ENCODE peak calls at places on chromosomes 3 and 15, in four cellular contexts. One of them, this sample, is unnamed. For H3K9me3 and H3K4me1, the result is how much of the 10 kb centered on the place peaks cover.

GRCh38 chr3:11422291-11422690 is 150.1 kb downstream of the ATG7 start:
- DNase-seq in right atrium auricular region: no peak
- DNase-seq in sigmoid colon: no peak
- DNase-seq in CD8-positive, alpha-beta memory T cell: no peak
- DNase-seq in this sample: no peak

GRCh38 chr3:159877924-159878323 is 110.7 kb upstream of the IL12A start:
- DNase-seq in right atrium auricular region: no peak
- DNase-seq in sigmoid colon: no peak
- DNase-seq in CD8-positive, alpha-beta memory T cell: no peak
- DNase-seq in this sample: no peak

GRCh38 chr3:27114684-27115083 is 254.5 kb downstream of the NEK10 start:
- DNase-seq in CD8-positive, alpha-beta memory T cell: no peak
- DNase-seq in sigmoid colon: no peak
- DNase-seq in right atrium auricular region: no peak
- DNase-seq in this sample: no peak

GRCh38 chr3:49076627-49077026 is 17.2 kb downstream of the QRICH1 start:
- DNase-seq in CD8-positive, alpha-beta memory T cell: no peak
- DNase-seq in right atrium auricular region: no peak
- DNase-seq in sigmoid colon: no peak
- DNase-seq in this sample: no peak

GRCh38 chr15:75761446-75762356 is 49.1 kb upstream of the CSPG4 start:
- DNase-seq in CD8-positive, alpha-beta memory T cell: no peak
- DNase-seq in right atrium auricular region: no peak
- DNase-seq in sigmoid colon: no peak
- DNase-seq in this sample: no peak

GRCh38 chr15:29849716-29850115 is 27.4 kb upstream of the TJP1 start:
- DNase-seq in sigmoid colon: no peak
- DNase-seq in right atrium auricular region: no peak
- DNase-seq in CD8-positive, alpha-beta memory T cell: no peak
- DNase-seq in this sample: no peak

GRCh38 chr3:82927309-82928253 is 1166.1 kb upstream of the GBE1 start:
- DNase-seq in CD8-positive, alpha-beta memory T cell: no peak
- DNase-seq in right atrium auricular region: no peak
- DNase-seq in sigmoid colon: no peak
- DNase-seq in this sample: no peak

GRCh38 chr15:60914360-60914759 is 314.7 kb downstream of the RORA start:
- DNase-seq in sigmoid colon: no peak
- DNase-seq in CD8-positive, alpha-beta memory T cell: no peak
- DNase-seq in right atrium auricular region: no peak
- DNase-seq in this sample: no peak

GRCh38 chr3:14523792-14524191 is 16.4 kb downstream of the GRIP2 start:
- DNase-seq in right atrium auricular region: no peak
- DNase-seq in CD8-positive, alpha-beta memory T cell: no peak
- DNase-seq in sigmoid colon: peak
- DNase-seq in this sample: no peak

GRCh38 chr3:859135-859534 is 233.7 kb upstream of the CNTN6 start:
- DNase-seq in CD8-positive, alpha-beta memory T cell: no peak
- DNase-seq in sigmoid colon: no peak
- DNase-seq in right atrium auricular region: no peak
- DNase-seq in this sample: no peak

GRCh38 chr3:182364723-182365650 is 428.3 kb upstream of the ATP11B start:
- DNase-seq in right atrium auricular region: no peak
- DNase-seq in sigmoid colon: peak
- DNase-seq in CD8-positive, alpha-beta memory T cell: no peak
- DNase-seq in this sample: no peak

GRCh38 chr3:194404365-194405140 is 5.5 kb upstream of the GP5 start:
- DNase-seq in sigmoid colon: no peak
- DNase-seq in CD8-positive, alpha-beta memory T cell: no peak
- DNase-seq in right atrium auricular region: no peak
- DNase-seq in this sample: no peak

GRCh38 chr3:25246921-25247320 is 181.1 kb upstream of the RARB start:
- DNase-seq in CD8-positive, alpha-beta memory T cell: no peak
- DNase-seq in right atrium auricular region: no peak
- DNase-seq in sigmoid colon: no peak
- DNase-seq in this sample: no peak

GRCh38 chr3:176214758-176215157 is 982.5 kb downstream of the TBL1XR1 start:
- DNase-seq in right atrium auricular region: no peak
- DNase-seq in sigmoid colon: no peak
- DNase-seq in CD8-positive, alpha-beta memory T cell: no peak
- DNase-seq in this sample: no peak

DNA sequence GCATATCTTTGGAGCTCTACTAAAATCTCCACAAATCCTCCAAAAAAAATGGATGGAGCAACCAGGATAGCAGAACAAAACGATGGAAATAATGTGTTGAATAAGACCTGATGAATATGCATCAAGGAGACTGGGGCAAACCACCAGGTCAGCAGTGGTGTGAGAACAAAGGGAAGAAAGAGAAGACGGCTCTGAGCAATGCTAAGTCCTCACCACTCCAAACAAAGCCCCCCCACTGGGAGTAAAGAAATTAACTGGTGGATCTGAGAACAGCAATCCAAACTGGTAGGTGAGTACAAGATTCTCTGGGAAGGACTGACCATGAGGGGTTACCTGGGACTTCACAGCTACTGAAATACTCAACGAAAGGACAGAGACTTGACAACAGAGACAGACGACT is 977.3 kb downstream of the TBL1XR1 start:
- DNase-seq in sigmoid colon: no peak
- DNase-seq in right atrium auricular region: no peak
- DNase-seq in CD8-positive, alpha-beta memory T cell: no peak
- DNase-seq in this sample: no peak
- H3K9me3 ChIP-seq in sigmoid colon: under half
- H3K9me3 ChIP-seq in right atrium auricular region: under half
- H3K9me3 ChIP-seq in CD8-positive, alpha-beta memory T cell: under half
- H3K9me3 ChIP-seq in this sample: under half

DNA sequence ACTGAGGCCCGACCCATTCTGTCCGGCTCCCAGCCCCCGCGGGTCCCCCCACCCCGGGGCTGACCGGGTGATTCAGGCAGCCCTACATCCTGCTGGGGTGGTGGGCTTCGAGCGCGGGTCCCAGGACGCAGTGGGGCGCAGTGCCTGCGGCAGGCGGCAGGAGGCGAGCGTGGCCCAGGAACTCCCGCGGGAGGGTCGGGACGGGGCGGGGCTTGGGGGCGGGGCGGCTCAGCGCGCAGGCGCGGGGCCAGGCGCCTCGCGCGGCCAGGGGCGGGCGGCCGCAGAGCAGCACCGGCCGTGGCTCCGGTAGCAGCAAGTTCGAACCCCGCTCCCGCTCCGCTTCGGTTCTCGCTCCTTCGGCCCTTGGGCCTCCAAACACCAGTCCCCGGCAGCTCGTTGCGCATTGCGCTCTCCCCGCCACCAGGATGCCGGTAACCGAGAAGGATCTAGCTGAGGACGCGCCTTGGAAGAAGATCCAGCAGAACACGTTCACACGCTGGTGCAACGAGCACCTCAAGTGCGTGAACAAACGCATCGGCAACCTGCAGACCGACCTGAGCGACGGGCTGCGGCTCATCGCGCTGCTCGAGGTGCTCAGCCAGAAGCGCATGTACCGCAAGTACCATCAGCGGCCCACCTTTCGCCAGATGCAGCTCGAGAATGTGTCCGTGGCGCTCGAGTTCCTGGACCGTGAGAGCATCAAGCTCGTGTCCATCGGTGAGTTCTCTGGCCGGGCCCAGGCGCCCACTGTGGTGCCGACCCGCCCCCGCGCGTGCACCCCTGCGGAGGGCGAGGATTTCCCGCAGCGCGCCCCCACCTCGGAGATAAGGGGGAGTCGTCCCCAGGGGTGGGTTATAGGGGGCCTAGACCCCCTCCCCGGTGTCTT is at the start of gene FLNB:
- DNase-seq in sigmoid colon: peak
- DNase-seq in right atrium auricular region: no peak
- DNase-seq in CD8-positive, alpha-beta memory T cell: peak
- DNase-seq in this sample: peak
- H3K4me1 ChIP-seq in sigmoid colon: under half
- H3K4me1 ChIP-seq in right atrium auricular region: under half
- H3K4me1 ChIP-seq in CD8-positive, alpha-beta memory T cell: under half
- H3K4me1 ChIP-seq in this sample: under half

DNA sequence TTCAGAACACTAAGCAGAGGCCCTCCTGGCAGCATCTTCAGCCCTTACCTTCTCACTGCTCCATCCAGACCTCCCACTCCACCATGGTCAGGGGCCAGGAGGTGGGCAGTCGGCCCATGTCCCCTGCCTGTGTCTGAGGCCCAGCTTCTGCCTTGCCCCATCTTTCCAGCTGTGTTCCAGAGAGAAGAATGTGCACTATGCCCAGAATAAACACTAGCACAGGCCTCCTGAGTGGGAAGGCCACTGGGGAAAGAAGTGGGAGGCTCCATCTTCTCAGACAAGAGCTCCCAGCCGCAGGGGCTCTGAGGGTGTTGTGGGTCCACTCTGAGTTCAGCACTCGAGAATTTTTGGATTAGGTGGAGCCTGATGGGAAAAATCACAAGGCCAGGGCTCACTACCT is 44.5 kb downstream of the ADCY5 start:
- DNase-seq in sigmoid colon: no peak
- DNase-seq in CD8-positive, alpha-beta memory T cell: no peak
- DNase-seq in right atrium auricular region: no peak
- DNase-seq in this sample: no peak
- H3K27ac ChIP-seq in sigmoid colon: peak
- H3K27ac ChIP-seq in CD8-positive, alpha-beta memory T cell: no peak
- H3K27ac ChIP-seq in right atrium auricular region: peak
- H3K27ac ChIP-seq in this sample: no peak

GRCh38 chr15:50971542-50971941 is 63.1 kb downstream of the AP4E1 start:
- DNase-seq in right atrium auricular region: no peak
- DNase-seq in CD8-positive, alpha-beta memory T cell: no peak
- DNase-seq in sigmoid colon: no peak
- DNase-seq in this sample: no peak
- H3K9me3 ChIP-seq in right atrium auricular region: under half
- H3K9me3 ChIP-seq in CD8-positive, alpha-beta memory T cell: under half
- H3K9me3 ChIP-seq in sigmoid colon: under half
- H3K9me3 ChIP-seq in this sample: under half

GRCh38 chr15:67106764-67107013 is 41.3 kb downstream of the SMAD3 start:
- DNase-seq in CD8-positive, alpha-beta memory T cell: no peak
- DNase-seq in sigmoid colon: no peak
- DNase-seq in right atrium auricular region: no peak
- DNase-seq in this sample: no peak
- H3K4me1 ChIP-seq in CD8-positive, alpha-beta memory T cell: half or more
- H3K4me1 ChIP-seq in sigmoid colon: half or more
- H3K4me1 ChIP-seq in right atrium auricular region: under half
- H3K4me1 ChIP-seq in this sample: half or more

GRCh38 chr3:50317303-50317702 is 5.2 kb downstream of the HYAL2 start:
- DNase-seq in CD8-positive, alpha-beta memory T cell: no peak
- DNase-seq in sigmoid colon: no peak
- DNase-seq in right atrium auricular region: no peak
- DNase-seq in this sample: no peak

GRCh38 chr3:50318163-50318562 is 4.4 kb downstream of the HYAL2 start:
- DNase-seq in right atrium auricular region: no peak
- DNase-seq in CD8-positive, alpha-beta memory T cell: no peak
- DNase-seq in sigmoid colon: no peak
- DNase-seq in this sample: no peak

GRCh38 chr3:50314816-50315215 is 7.7 kb downstream of the HYAL2 start:
- DNase-seq in CD8-positive, alpha-beta memory T cell: no peak
- DNase-seq in right atrium auricular region: no peak
- DNase-seq in sigmoid colon: no peak
- DNase-seq in this sample: no peak

GRCh38 chr3:50318615-50319014 is 3.9 kb downstream of the HYAL2 start:
- DNase-seq in right atrium auricular region: no peak
- DNase-seq in CD8-positive, alpha-beta memory T cell: no peak
- DNase-seq in sigmoid colon: no peak
- DNase-seq in this sample: no peak

DNA sequence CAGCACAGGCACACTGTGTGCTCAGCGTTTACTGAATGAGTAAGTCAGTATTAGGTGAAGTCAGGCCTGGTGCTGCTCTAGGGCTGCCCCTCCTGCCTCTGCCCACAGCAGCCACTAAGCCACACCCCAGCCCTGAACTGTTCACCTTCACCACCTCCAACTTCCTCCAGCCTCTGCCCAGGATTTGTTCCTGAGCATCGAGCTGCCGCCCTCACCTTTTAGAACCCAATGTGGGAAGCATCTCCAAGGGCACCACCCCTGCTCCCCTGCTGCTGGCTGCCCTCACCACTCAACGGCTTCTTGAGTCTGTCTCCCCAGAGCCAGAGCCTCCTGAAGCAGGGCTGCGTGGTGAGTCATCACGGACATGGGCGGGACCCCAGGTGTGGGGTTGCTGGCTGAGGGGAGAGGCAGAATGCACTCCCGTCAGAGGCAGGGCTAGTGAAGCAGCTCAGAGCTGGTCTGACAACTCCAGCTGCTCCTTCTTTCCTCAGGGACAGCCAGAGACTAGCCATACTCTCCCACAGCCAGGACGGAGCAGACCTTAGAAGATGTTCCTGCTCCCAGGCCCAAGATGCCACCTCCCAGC is 5.8 kb downstream of the HYAL2 start:
- DNase-seq in sigmoid colon: no peak
- DNase-seq in CD8-positive, alpha-beta memory T cell: peak
- DNase-seq in right atrium auricular region: no peak
- DNase-seq in this sample: no peak
- H3K27ac ChIP-seq in sigmoid colon: peak
- H3K27ac ChIP-seq in CD8-positive, alpha-beta memory T cell: peak
- H3K27ac ChIP-seq in right atrium auricular region: peak
- H3K27ac ChIP-seq in this sample: no peak

GRCh38 chr3:121836069-121836468 is 1.1 kb downstream of the EAF2 start:
- DNase-seq in right atrium auricular region: no peak
- DNase-seq in sigmoid colon: no peak
- DNase-seq in CD8-positive, alpha-beta memory T cell: no peak
- DNase-seq in this sample: no peak
- H3K9me3 ChIP-seq in right atrium auricular region: under half
- H3K9me3 ChIP-seq in sigmoid colon: under half
- H3K9me3 ChIP-seq in CD8-positive, alpha-beta memory T cell: under half
- H3K9me3 ChIP-seq in this sample: under half

DNA sequence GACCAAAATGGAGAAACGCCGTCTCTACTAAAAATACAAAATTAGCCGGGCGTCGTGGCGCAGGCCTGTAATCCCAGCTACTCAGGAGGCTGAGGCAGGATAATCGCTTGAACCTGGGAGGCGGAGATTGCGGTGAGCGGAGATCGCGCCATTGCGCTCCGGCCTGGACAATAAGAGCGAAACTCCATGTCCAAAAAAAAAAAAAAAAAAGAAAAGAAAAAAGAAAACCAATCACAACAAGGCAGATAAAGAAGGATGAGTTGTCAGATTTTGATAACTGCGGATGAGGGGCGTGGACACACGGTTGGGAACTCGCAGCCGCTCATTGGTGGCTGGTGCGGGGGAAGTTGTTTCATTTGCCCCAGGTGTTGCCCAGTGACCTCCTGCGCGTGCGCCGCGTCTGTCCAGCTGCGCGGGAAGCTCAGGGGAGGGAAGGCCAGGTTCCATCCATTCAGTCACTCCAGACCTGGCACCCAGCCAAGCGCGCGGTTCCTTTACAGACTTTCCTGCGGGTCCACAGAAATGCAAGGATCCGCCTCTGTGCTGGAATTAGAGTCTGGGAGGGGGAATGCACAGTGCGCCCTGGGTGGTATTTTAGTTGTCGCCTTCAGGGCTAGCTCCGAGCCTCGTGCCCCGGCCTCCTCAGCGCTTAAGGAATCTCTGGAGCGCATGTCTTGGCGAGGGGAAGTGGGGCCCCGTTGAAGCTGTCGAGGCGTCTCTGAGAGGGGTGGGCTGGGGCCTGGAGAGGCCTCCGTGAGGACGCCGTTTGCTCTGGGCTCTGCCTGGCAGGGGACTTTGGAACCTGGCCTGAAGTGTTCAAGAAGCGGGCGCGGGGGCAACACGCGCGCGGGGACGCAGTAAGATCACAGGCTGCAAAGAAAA is 708 bp upstream of the GCHFR start:
- DNase-seq in right atrium auricular region: peak
- DNase-seq in CD8-positive, alpha-beta memory T cell: peak
- DNase-seq in sigmoid colon: peak
- DNase-seq in this sample: peak
- H3K4me1 ChIP-seq in right atrium auricular region: under half
- H3K4me1 ChIP-seq in CD8-positive, alpha-beta memory T cell: under half
- H3K4me1 ChIP-seq in sigmoid colon: under half
- H3K4me1 ChIP-seq in this sample: under half

This sample was measured in naive thymus-derived CD4-positive, alpha-beta T cell.